ENCODE peak calls at places on chromosomes 2 and 18, in eight cellular contexts. F, A, E, P, Q, U, X and O are unnamed samples.

GRCh38 chr2:163751696-163752095 is 15.9 kb upstream of the FIGN start:
- DNase-seq in U (no peak), A (no peak), F (no peak), E (no peak), P (no peak), Q (no peak), X (no peak), O (no peak)

GRCh38 chr2:96207778-96208143 is 866 bp downstream of the STARD7 start:
- DNase-seq in E (no peak), F (no peak), X (no peak), P (no peak), A (no peak), Q (no peak), U (no peak), O (no peak)

GRCh38 chr2:178469219-178469849 is 9.1 kb downstream of the FKBP7 start:
- DNase-seq in U (no peak), X (no peak), A (no peak), E (no peak), P (no peak), Q (no peak), F (no peak), O (no peak)

GRCh38 chr2:241105641-241106040 is 3.6 kb upstream of the MTERF4 start:
- DNase-seq in X (no peak), E (no peak), Q (no peak), P (no peak), A (no peak), U (no peak), F (no peak), O (no peak)

GRCh38 chr18:75874401-75875093 is 447.0 kb upstream of the SMIM21 start:
- DNase-seq in A (no peak), P (no peak), F (peak), U (no peak), X (no peak), E (no peak), Q (no peak), O (no peak)

GRCh38 chr2:225326969-225327368 is 72.5 kb upstream of the NYAP2 start:
- DNase-seq in Q (no peak), F (no peak), A (peak), X (no peak), E (no peak), U (peak), P (no peak), O (no peak)

GRCh38 chr2:172101707-172102158 is 967 bp downstream of the DLX2 start:
- DNase-seq in E (no peak), P (no peak), F (no peak), U (no peak), A (no peak), X (no peak), Q (no peak), O (no peak)

GRCh38 chr2:109352898-109353689 is 224.1 kb downstream of the SH3RF3 start:
- DNase-seq in A (no peak), U (no peak), X (no peak), F (no peak), E (no peak), Q (no peak), P (peak), O (no peak)

GRCh38 chr2:128373346-128374000 is 54.8 kb upstream of the HS6ST1 start:
- DNase-seq in X (no peak), Q (no peak), P (peak), E (no peak), U (no peak), A (no peak), F (no peak), O (no peak)

GRCh38 chr2:207875473-207876212 is 105.9 kb upstream of the FZD5 start:
- DNase-seq in F (no peak), A (no peak), P (no peak), U (no peak), Q (no peak), X (no peak), E (no peak), O (no peak)

GRCh38 chr18:48541026-48541746 is 2.4 kb downstream of the CTIF start:
- DNase-seq in P (peak), Q (peak), U (peak), A (peak), F (peak), X (no peak), E (no peak), O (peak)

GRCh38 chr2:1742300-1742679 is 2.0 kb downstream of the PXDN start:
- DNase-seq in Q (peak), E (no peak), A (peak), F (no peak), X (no peak), U (no peak), P (no peak), O (no peak)

GRCh38 chr2:18626256-18626668 is 36.9 kb upstream of the NT5C1B start:
- DNase-seq in F (peak), P (no peak), U (peak), Q (peak), X (no peak), A (peak), E (no peak), O (peak)

GRCh38 chr2:198873771-198874501 is 583.8 kb downstream of the SATB2 start:
- DNase-seq in A (peak), P (no peak), E (no peak), F (peak), U (peak), Q (peak), X (no peak), O (peak)

GRCh38 chr2:219681301-219682290 is 54.2 kb downstream of the SLC4A3 start:
- DNase-seq in Q (peak), U (peak), E (no peak), X (no peak), F (peak), A (peak), P (no peak), O (peak)

GRCh38 chr2:68564426-68564825 is 79.0 kb upstream of the PROKR1 start:
- DNase-seq in X (no peak), A (no peak), F (no peak), E (no peak), P (no peak), Q (no peak), U (no peak), O (no peak)

GRCh38 chr2:18125279-18125678 is 246.8 kb downstream of the KCNS3 start:
- DNase-seq in P (no peak), Q (no peak), A (no peak), E (no peak), F (no peak), U (no peak), X (no peak), O (no peak)

GRCh38 chr2:71798266-71799012 is 345.1 kb downstream of the DYSF start:
- DNase-seq in Q (peak), X (no peak), E (no peak), U (peak), F (peak), A (peak), P (no peak), O (peak)

GRCh38 chr18:33562741-33563140 is 15.3 kb upstream of the ASXL3 start:
- DNase-seq in Q (no peak), F (no peak), E (no peak), U (no peak), P (peak), A (no peak), X (no peak), O (no peak)

GRCh38 chr18:45562567-45563479 is 52.5 kb upstream of the SLC14A2 start:
- DNase-seq in E (no peak), P (no peak), Q (no peak), F (no peak), U (no peak), A (no peak), X (no peak), O (no peak)

GRCh38 chr2:134070281-134070731 is 183.6 kb upstream of the MGAT5 start:
- DNase-seq in F (peak), U (peak), X (no peak), Q (peak), E (no peak), A (no peak), P (no peak), O (no peak)

GRCh38 chr18:42649636-42650035 is 465.8 kb downstream of the RIT2 start:
- DNase-seq in Q (peak), A (no peak), E (no peak), F (peak), X (no peak), U (peak), P (no peak), O (no peak)

GRCh38 chr2:96529376-96530143 is 7.0 kb upstream of the ARID5A start:
- DNase-seq in Q (no peak), A (no peak), E (no peak), P (no peak), X (no peak), U (no peak), F (no peak), O (no peak)

DNA sequence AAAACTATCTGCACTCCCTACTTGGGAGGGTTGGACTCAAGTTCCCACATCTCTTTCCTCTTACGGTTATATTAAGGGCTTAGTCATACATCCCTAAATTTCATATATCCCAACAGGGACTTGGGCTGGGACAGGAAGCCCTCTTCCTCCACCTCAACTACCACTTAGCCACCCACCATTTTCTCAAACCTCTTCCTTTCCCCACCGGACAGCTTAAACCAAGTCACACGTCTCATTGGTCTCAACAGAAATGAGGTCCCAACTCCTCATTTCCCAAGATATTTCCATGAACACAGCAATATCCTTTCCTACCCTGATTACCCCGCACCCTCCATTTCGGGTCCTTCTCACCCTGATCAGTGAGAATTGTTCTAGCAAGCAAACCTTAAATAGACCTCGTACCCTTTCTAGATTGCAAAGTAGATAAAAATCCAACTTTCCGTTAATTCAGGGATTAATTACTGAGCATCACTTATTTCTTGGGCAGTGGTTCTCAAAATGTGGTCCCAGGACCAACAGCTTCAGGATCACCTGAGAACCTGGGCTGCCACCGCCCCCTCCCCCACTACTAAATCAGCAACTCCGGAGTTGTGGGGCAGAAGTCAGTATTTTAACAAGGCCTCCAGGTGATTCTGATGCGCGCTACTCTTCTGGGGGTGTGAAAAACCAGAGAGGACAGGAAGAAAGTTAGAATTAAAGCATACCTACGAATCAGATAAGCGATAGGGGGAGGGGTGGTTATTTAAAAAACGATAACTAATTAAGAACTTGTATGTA is 548 bp downstream of the ZSCAN30 start:
- DNase-seq in U (peak), P (peak), Q (peak), E (no peak), X (no peak), A (peak), F (no peak), O (peak)
- TF ChIP-seq CTCF in U (no peak), P (no peak), Q (no peak), E (no peak), X (no peak), A (no peak), F (no peak), O (no peak)

GRCh38 chr2:24045511-24046508 is 1.4 kb downstream of the WDCP start:
- DNase-seq in E (no peak), X (no peak), Q (no peak), A (no peak), U (no peak), P (no peak), F (no peak), O (no peak)
- H3K4me3 ChIP-seq in E (peak), X (no peak), Q (peak), A (peak), U (peak), P (no peak), F (peak), O (peak)

GRCh38 chr2:151632993-151633592 is 101.2 kb downstream of the NEB start:
- DNase-seq in U (peak), Q (peak), A (peak), P (no peak), X (no peak), E (no peak), F (no peak), O (peak)
- TF ChIP-seq CTCF in U (peak), Q (peak), A (peak), P (no peak), X (peak), E (peak), F (peak), O (peak)

DNA sequence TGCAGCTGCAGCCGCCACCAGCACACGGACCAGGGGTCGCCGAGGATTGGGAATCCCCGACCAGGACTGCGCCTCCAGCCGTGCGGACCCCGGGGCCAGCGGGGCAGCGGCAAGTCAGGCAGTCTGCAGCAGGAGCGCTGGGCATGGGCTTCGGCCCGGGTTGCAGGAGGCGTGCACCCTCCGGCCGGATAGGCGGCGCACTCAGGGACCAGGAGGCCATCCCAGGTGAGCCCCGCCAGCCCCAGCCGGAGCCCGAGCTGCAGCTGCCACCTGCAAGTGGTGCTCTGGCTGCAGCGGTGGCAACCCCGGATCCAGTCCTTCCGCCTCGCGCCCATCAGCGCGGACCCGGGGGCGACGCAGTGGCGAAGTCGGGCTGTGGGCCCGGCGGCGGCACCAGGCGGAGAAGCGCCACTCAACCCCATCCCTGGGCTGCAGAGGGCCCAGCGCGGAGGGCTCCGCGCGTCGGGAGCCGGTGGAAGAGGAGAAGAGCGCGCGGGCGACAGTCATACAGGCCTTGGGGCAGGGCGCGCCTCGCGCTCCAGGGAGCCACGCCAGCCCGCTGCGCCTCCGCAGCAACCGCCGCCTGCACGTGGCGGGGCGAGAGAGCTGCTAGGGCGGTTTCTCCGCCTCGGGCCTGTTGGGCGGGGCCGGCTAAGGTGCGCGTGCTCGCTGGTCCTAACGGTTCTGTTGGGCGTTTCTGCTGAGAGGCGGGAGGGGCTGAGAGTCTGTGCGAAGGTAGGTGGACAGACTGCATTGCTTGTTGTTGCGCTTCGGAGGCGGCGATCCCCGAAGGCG is 73.9 kb downstream of the RPIA start:
- DNase-seq in E (no peak), X (no peak), Q (peak), A (peak), P (peak), F (peak), U (peak), O (peak)
- H3K4me3 ChIP-seq in E (peak), X (peak), Q (peak), A (peak), P (peak), F (peak), U (peak), O (peak)

DNA sequence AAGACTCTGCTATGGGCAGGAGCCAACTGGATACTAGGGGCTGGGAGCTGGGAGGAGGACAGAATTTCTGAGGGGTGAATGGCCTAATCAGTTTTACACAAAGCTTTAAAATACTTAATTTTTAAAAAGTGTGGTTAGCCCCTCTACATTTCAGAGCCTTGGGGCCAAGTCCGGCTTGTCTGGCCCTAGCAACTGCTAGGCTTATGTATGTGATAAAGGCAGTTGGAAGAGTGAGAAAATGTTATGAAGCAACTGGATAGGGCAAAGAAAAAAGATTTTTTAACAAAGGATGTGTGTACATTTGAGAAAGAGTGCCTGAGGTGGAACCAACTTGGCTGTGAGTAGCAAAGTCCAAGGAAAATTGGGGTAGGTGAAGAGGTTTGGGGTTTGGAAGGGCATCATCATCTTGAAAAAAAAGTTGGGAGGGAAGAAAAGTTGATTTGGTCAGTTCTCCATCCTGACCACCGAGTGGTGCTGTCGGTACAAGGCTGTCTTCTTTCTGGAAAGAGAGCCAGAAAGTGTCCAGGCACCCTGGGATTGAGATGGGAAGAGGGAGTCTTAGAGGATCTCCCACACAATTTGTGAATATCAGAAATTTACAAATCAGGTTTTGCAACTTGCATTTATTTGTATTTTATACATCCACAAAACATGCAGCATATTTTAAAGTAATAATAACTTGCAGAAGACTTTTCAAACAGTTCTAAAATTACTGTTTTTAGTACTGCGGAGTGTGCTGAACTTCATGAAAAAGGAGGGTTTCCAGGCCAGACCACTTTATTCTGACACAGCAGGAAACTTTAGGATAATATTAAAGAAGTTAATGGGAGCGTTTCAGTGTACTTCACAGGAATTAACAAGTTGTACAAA is 10.5 kb upstream of the CDK15 start:
- DNase-seq in P (no peak), E (no peak), Q (peak), A (peak), X (no peak), U (peak), F (peak), O (peak)
- TF ChIP-seq CTCF in P (no peak), E (peak), Q (peak), A (peak), X (no peak), U (peak), F (peak), O (peak)

GRCh38 chr18:28176674-28176932 is 327 bp downstream of the CDH2 start:
- DNase-seq in Q (no peak), X (no peak), P (no peak), F (no peak), U (no peak), A (no peak), E (no peak), O (no peak)

GRCh38 chr18:28171837-28172236 is 5.1 kb downstream of the CDH2 start:
- DNase-seq in Q (no peak), A (no peak), U (no peak), E (no peak), F (no peak), X (no peak), P (no peak), O (no peak)

GRCh38 chr18:28175930-28176673 is 828 bp downstream of the CDH2 start:
- DNase-seq in E (no peak), Q (peak), X (no peak), A (peak), U (peak), F (no peak), P (no peak), O (no peak)

GRCh38 chr18:28175047-28175929 is 1.6 kb downstream of the CDH2 start:
- DNase-seq in A (peak), Q (peak), X (no peak), E (no peak), U (peak), F (peak), P (peak), O (peak)

DNA sequence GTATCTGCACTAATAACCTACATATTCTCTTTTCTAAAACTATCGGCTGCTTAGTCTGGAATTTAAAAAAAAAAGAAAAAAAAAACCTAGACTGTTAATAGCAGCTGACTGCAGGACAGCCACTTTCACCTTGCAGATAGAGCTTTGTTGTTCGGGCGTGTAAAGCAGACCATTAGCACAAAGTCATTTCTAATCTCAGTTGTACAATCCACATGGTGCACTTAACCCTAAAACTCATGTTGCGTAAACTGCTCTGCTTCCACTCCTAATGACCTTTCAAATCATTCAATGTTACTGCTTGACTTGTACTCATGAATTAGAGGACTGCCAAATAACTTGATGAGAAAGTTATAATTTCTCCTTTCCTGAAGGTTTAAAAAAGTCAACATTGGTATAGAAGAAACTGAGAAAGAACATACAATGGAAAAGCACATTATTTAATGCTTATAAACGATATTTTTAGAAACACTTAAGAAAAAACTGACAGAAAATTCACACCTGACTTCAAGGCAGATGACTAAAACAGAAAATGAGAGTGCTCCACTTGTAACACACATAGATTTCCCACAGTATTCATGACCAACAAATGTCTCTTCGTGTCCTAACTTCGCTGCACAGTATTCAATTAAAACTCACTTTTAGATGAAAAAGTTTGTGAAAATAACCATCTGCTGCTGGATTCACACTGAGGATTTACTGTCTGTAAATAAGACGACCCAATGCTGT is 2.6 kb downstream of the CDH2 start:
- DNase-seq in U (peak), A (no peak), F (no peak), X (no peak), Q (no peak), P (no peak), E (no peak), O (no peak)
- H3K4me3 ChIP-seq in U (peak), A (peak), F (peak), X (no peak), Q (peak), P (no peak), E (no peak), O (peak)

GRCh38 chr18:36624451-36625167 is 204.2 kb downstream of the TPGS2 start:
- DNase-seq in Q (no peak), P (no peak), F (no peak), A (no peak), U (no peak), X (no peak), E (no peak), O (no peak)
- TF ChIP-seq CTCF in Q (no peak), P (no peak), F (no peak), A (no peak), U (no peak), X (no peak), E (no peak), O (no peak)

DNA sequence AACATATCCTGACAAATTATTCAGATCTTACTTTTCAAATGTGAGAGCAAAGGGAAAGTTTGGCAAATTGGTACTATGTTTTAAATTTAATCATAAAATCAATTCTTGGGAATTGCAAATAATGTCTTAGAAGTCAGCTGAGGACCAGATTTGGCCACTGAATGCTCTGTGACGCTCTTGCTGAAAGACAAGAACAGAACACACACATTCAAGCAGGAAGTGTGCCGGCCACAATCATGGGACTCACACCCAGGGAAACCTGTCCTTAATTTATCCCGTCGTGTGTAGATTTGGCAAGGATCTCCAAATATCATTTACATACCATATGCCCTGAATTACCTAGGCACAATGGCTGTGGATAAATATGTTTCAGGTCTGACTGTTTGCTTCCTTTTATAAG is 253.1 kb downstream of the TCF4 start:
- DNase-seq in U (no peak), F (no peak), A (peak), X (no peak), E (no peak), Q (no peak), P (no peak), O (peak)
- H3K4me3 ChIP-seq in U (no peak), F (no peak), A (no peak), X (no peak), E (no peak), Q (no peak), P (no peak), O (no peak)